ENCODE peak calls at places on chromosomes 13 and 19, in six cellular contexts. I is stomach, W is HCT116, L is breast epithelium, V is suprapubic skin, T is HepG2. S is an unnamed sample.

GRCh38 chr13:30816733-30817132 is 81.4 kb downstream of the ALOX5AP start:
- DNase-seq in I (no peak), W (no peak), L (no peak), V (no peak), T (no peak), S (no peak)

GRCh38 chr19:38089440-38089839 is 134.6 kb downstream of the DPF1 start:
- DNase-seq in I (no peak), W (no peak), L (no peak), V (no peak), T (no peak), S (no peak)

GRCh38 chr13:20160346-20161274 is at the start of gene GJA3:
- DNase-seq in I (no peak), W (no peak), L (no peak), V (no peak), T (no peak), S (peak)

GRCh38 chr19:4061683-4062575 is 4.8 kb downstream of the ZBTB7A start:
- DNase-seq in I (peak), W (no peak), L (peak), V (peak), T (no peak), S (no peak)

GRCh38 chr19:40231544-40232424 is 5.3 kb upstream of the CCNP start:
- DNase-seq in I (no peak), W (no peak), L (no peak), V (no peak), T (peak), S (no peak)

GRCh38 chr19:3450796-3451411 is 29.4 kb downstream of the SMIM24 start:
- DNase-seq in I (peak), W (no peak), L (no peak), V (peak), T (peak), S (no peak)

GRCh38 chr13:114225610-114226009 is 9.1 kb upstream of the CDC16 start:
- DNase-seq in I (no peak), W (no peak), L (no peak), V (no peak), T (no peak), S (no peak)

GRCh38 chr13:69553976-69554375 is 553.6 kb upstream of the ATXN8OS start:
- DNase-seq in I (no peak), W (no peak), L (no peak), V (no peak), T (no peak), S (no peak)

GRCh38 chr13:77980592-77980991 is 62.0 kb upstream of the EDNRB start:
- DNase-seq in I (no peak), W (no peak), L (no peak), V (no peak), T (no peak), S (no peak)

GRCh38 chr13:83877901-83878300 is 4.4 kb downstream of the SLITRK1 start:
- DNase-seq in I (no peak), W (no peak), L (no peak), V (no peak), T (no peak), S (no peak)

GRCh38 chr13:75704194-75704941 is 68.2 kb downstream of the LMO7 start:
- DNase-seq in I (no peak), W (no peak), L (no peak), V (no peak), T (no peak), S (no peak)

GRCh38 chr19:2475702-2476450 is at the start of gene GADD45B:
- DNase-seq in I (peak), W (peak), L (peak), V (peak), T (peak), S (peak)

GRCh38 chr19:55641376-55642152 is 762 bp downstream of the ZNF580 start:
- DNase-seq in I (no peak), W (no peak), L (no peak), V (no peak), T (no peak), S (no peak)

GRCh38 chr13:73879346-73880020 is 254.7 kb downstream of the KLF12 start:
- DNase-seq in I (no peak), W (no peak), L (no peak), V (no peak), T (no peak), S (no peak)

GRCh38 chr19:53132231-53132991 is at the start of gene ZNF415:
- DNase-seq in I (peak), W (no peak), L (peak), V (peak), T (no peak), S (peak)

GRCh38 chr13:40101708-40102359 is 446.4 kb downstream of the COG6 start:
- DNase-seq in I (no peak), W (no peak), L (no peak), V (no peak), T (no peak), S (no peak)

GRCh38 chr13:112486386-112487126 is 101.4 kb downstream of the TUBGCP3 start:
- DNase-seq in I (no peak), W (no peak), L (no peak), V (no peak), T (no peak), S (no peak)

DNA sequence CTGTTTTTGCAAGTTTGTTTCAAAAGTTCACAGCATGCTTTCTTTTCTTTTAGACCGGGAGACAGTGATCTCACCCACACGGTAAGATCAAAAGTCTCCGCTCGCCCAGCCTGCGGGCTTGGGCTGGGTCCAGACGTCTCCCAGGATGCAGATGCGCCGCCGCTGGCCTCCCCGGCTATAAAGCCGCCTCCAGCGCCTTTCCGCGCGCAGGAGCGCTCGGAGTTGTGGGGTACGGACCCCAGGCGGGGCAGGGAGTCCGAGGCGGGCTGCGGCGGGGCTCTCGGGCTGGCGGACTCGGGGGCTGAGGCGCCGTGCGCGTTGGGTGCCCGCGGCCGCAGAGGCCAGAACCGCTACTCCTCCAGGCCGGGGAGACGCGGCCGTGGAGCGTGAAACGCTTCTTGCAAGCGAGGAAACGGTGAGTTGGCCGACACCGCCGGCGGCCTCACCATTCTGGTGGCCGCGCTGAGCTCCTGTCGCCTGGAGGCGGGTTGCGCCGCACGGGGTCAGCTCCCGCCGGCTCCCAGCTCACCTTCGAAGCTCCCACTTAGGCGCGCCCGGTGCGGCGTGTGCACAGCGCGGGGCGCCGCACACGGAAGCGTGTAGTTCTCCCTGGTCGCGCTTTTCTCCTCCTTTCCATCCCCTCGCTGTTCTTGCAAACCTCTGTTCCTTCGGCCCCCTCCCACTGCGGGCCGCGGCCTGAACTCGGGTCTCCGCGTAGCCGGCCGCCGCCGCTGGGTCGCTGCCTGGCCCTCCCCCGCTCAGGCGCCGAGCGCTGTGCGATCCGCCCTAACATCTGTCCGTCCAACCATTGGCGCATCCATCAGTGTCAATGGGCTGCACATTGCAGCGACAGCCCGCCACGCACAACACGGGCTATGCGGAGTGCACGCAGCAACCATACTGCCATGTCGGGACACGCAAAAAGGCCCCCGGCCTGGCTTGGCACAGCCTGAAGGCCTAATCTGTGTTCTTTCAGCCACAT is 2.3 kb upstream of the TSHZ3 start:
- DNase-seq in I (no peak), W (no peak), L (no peak), V (no peak), T (no peak), S (no peak)
- TF ChIP-seq POLR2AphosphoS5 in I (no peak), W (no peak), L (no peak), V (no peak), T (no peak), S (no peak)

GRCh38 chr19:11293468-11294389 is 2.2 kb upstream of the TSPAN16 start:
- DNase-seq in I (peak), W (peak), L (peak), V (peak), T (peak), S (peak)
- TF ChIP-seq POLR2A in I (no peak), W (no peak), L (no peak), V (no peak), T (no peak), S (no peak)

GRCh38 chr13:65149687-65150086 is 2080.4 kb downstream of the PCDH9 start:
- DNase-seq in I (no peak), W (no peak), L (no peak), V (no peak), T (no peak), S (no peak)
- TF ChIP-seq POLR2AphosphoS5 in I (no peak), W (no peak), L (no peak), V (no peak), T (no peak), S (no peak)

GRCh38 chr19:15284896-15285295 is 47.4 kb downstream of the BRD4 start:
- DNase-seq in I (no peak), W (no peak), L (no peak), V (no peak), T (no peak), S (no peak)
- TF ChIP-seq POLR2A in I (no peak), W (no peak), L (no peak), V (no peak), T (no peak), S (no peak)

DNA sequence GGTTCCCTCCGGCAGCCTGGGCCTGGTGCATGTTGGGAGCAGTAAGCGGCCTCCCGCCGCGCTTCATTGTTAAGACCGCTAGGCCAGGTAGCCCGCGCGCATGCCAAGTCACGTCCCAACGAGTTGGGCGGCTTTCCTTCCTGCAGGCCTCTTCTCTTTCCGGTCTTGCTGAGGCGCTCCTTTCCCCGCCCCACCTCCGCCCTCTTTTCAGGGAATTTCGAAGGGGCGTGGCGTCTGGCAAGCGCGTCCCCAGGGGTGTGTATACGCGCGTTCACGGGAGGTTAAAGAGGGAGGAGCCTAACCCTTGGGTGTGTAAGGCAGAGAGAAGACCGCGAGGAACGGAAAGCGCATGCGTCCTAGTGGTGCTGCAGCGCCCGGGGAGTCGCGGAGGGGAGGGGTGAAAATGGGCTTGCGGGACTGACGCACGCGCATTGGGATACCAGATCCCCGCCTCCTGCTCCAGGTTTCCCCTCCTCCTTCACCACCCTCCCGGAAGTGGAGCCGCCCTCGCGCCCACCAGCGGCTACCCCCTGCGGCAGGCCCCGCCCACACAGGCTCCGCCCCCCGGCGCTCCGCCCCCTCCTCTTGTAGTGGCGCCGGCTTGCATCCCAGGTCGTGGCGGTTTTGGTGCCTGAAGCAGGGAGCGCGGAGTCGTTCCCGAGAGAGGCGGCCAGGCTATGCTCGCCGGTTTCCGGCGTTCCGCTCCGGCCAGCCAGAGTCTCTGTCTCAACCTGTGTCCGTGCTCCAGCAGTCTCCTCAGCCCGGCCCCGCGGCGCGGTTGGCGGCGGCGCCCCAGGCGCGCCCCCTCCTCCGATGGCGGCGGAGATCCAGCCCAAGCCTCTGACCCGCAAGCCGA is at the start of gene WDFY2:
- DNase-seq in I (peak), W (peak), L (peak), V (peak), T (peak), S (peak)
- TF ChIP-seq POLR2AphosphoS5 in I (peak), W (peak), L (peak), V (peak), T (peak), S (peak)

DNA sequence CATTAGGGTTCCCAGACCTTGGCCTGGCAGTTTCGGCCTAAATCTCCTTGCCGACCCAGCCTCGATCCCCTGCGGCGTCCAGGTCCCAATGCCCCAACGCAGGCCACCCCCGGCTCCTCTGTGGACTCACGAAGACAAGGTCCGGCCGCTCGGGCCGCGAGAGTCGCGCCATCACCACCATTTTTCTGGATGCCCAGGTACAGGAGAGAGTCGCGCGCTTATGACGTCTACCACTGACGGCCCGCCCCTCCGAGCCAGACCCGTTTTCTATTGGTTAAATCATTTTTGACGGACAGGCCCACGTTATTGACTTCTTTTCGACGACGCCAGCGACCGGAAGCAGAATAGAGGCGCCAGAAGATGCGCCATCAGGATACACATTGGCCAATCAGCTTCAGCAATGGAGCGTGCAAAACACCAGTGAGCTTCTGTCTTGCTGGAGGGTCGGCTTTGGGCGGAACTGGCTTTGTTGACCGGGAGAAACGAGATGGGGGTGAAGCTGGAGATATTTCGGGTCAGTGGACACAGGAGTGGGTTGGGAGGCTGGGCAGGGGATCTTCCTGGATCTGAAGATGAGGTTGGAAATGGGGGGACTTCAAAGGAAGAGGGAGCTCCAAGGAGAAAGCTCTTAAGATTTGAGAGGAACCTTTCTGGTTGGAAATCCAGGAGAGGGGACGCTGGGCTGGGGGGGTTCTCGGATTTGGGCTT is at the start of the genes PET100 and XAB2:
- DNase-seq in I (peak), W (peak), L (peak), V (peak), T (peak), S (peak)
- TF ChIP-seq POLR2A in I (no peak), W (no peak), L (peak), V (no peak), T (peak), S (peak)

DNA sequence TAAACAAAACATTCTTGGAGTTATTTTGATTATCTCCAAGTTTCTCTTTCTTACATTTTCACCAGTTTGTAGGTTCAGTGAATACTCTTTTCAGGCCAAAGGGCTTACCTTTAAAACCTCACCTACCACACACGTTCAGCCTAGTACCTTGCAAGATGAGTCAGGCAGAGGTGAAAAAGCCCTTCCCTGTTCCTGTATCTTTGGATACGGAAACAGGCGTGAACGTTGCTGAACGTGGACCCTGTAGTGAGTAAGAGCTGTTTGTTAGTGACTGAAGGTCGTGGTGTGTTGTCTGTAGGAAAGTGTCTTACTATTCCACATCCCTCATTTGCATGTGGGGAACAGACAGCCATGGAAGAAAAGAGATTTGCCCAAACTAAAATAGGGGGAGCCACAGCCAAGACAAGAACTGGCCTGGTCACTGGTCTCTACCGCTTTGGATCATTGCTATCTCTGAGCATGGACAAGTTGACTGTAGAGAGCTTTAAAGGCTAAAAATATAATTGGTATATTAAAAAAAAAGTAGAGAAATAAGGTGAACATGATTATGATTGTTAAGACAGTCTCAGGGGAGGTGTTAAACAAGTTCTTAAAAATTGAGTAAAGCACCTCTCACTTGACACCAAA is 3.5 kb downstream of the CEBPG start:
- DNase-seq in I (peak), W (no peak), L (no peak), V (peak), T (no peak), S (no peak)
- TF ChIP-seq POLR2AphosphoS5 in I (peak), W (no peak), L (no peak), V (no peak), T (no peak), S (no peak)